ENCODE peak calls at places on chromosome 5, in five cellular contexts. G, Q, P, N and W are unnamed samples.

GRCh38 chr5:141868541-141868940 is 9.7 kb downstream of the PCDH1 start:
- DNase-seq in P (no peak), Q (no peak), G (no peak), N (no peak), W (no peak)

GRCh38 chr5:177457239-177458121 is 10.9 kb downstream of the PRR7 start:
- DNase-seq in G (peak; percentile 93), Q (peak; percentile 98), N (peak; percentile 93), P (peak; percentile 49), W (peak; percentile 99)

GRCh38 chr5:103587185-103587748 is 24.7 kb upstream of the NUDT12 start:
- DNase-seq in N (no peak), P (no peak), G (no peak), Q (peak; percentile 33), W (peak; percentile 49)

GRCh38 chr5:149466457-149466972 is 84.7 kb downstream of the CSNK1A1 start:
- DNase-seq in N (no peak), P (no peak), Q (peak; percentile 90), G (no peak), W (peak; percentile 89)

GRCh38 chr5:72141440-72142271 is 34.4 kb downstream of the MAP1B start:
- DNase-seq in Q (peak; percentile 98), N (peak; percentile 90), G (no peak), P (no peak), W (peak; percentile 89)

GRCh38 chr5:147072591-147072990 is 162.2 kb upstream of the STK32A start:
- DNase-seq in N (no peak), P (no peak), G (no peak), Q (no peak), W (no peak)

GRCh38 chr5:133729800-133730199 is 117.5 kb upstream of the FSTL4 start:
- DNase-seq in Q (no peak), P (no peak), G (no peak), N (no peak), W (no peak)

GRCh38 chr5:19616821-19617220 is 371.2 kb downstream of the CDH18 start:
- DNase-seq in G (no peak), P (no peak), N (no peak), Q (no peak), W (no peak)

GRCh38 chr5:136021016-136021405 is 7.8 kb upstream of the TGFBI start:
- DNase-seq in N (no peak), P (no peak), G (no peak), Q (peak; percentile 87), W (peak; percentile 84)

GRCh38 chr5:107916731-107917725 is 246.3 kb upstream of the EFNA5 start:
- DNase-seq in N (no peak), P (no peak), G (no peak), Q (no peak), W (no peak)

GRCh38 chr5:153276151-153276550 is 214.3 kb upstream of the GRIA1 start:
- DNase-seq in Q (peak; percentile 37), N (no peak), G (peak; percentile 76), P (no peak), W (peak; percentile 48)

GRCh38 chr5:14450055-14450524 is 131.5 kb upstream of the OTULINL start:
- DNase-seq in Q (peak; percentile 98), N (peak; percentile 51), P (no peak), G (no peak), W (peak; percentile 88)

GRCh38 chr5:994821-995220 is 13.8 kb upstream of the NKD2 start:
- DNase-seq in Q (no peak), P (no peak), N (no peak), G (peak; percentile 15), W (no peak)

GRCh38 chr5:172707285-172708182 is 63.5 kb downstream of the DUSP1 start:
- DNase-seq in N (peak; percentile 55), G (peak; percentile 61), Q (peak; percentile 87), P (no peak), W (peak; percentile 92)

GRCh38 chr5:98454904-98455303 is 318.6 kb upstream of the RGMB start:
- DNase-seq in N (peak; percentile 78), P (no peak), Q (peak; percentile 95), G (no peak), W (peak; percentile 99)

GRCh38 chr5:35012796-35013195 is 35.0 kb downstream of the AGXT2 start:
- DNase-seq in P (no peak), G (no peak), Q (no peak), N (no peak), W (no peak)

GRCh38 chr5:9265391-9266287 is 280.2 kb downstream of the SEMA5A start:
- DNase-seq in Q (peak; percentile 97), N (peak; percentile 91), P (no peak), G (peak; percentile 64), W (peak; percentile 95)

GRCh38 chr5:157166164-157166493 is at the start of gene GARIN3:
- DNase-seq in P (no peak), Q (no peak), G (no peak), N (no peak), W (no peak)

GRCh38 chr5:123809594-123810172 is 297.7 kb downstream of the CSNK1G3 start:
- DNase-seq in G (no peak), Q (no peak), N (no peak), P (no peak), W (no peak)

GRCh38 chr5:106269252-106269843 is 1401.4 kb downstream of the EFNA5 start:
- DNase-seq in P (no peak), N (no peak), G (no peak), Q (peak; percentile 38), W (peak; percentile 53)

GRCh38 chr5:61228691-61229280 is 66.5 kb upstream of the SMIM15 start:
- DNase-seq in G (no peak), P (no peak), Q (peak; percentile 25), N (no peak), W (peak; percentile 38)

GRCh38 chr5:10649518-10650410 is 85.9 kb downstream of the ANKRD33B start:
- DNase-seq in Q (peak; percentile 15), G (peak; percentile 61), N (no peak), P (no peak), W (no peak)

GRCh38 chr5:143515829-143516228 is 112.3 kb upstream of the NR3C1 start:
- DNase-seq in P (no peak), N (no peak), G (no peak), Q (peak; percentile 51), W (no peak)

GRCh38 chr5:81202652-81203051 is 30.5 kb upstream of the CKMT2 start:
- DNase-seq in N (no peak), G (no peak), Q (peak; percentile 6), P (no peak), W (no peak)

GRCh38 chr5:134846641-134846960 is 833 bp downstream of the C5orf24 start:
- DNase-seq in P (no peak), Q (peak; percentile 46), N (no peak), G (no peak), W (peak; percentile 43)

GRCh38 chr5:142810081-142810480 is 39.9 kb downstream of the ARHGAP26 start:
- DNase-seq in Q (no peak), P (no peak), G (no peak), N (no peak), W (no peak)

GRCh38 chr5:446864-447263 is 3.9 kb downstream of the EXOC3 start:
- DNase-seq in P (no peak), G (peak; percentile 13), N (peak; percentile 8), Q (peak; percentile 49), W (peak; percentile 73)

GRCh38 chr5:155148694-155149093 is 135.1 kb downstream of the KIF4B start:
- DNase-seq in N (no peak), P (no peak), Q (no peak), G (no peak), W (no peak)

GRCh38 chr5:15669826-15670225 is 169.8 kb downstream of the FBXL7 start:
- DNase-seq in G (no peak), P (no peak), N (no peak), Q (no peak), W (no peak)

GRCh38 chr5:10018211-10018610 is 231.5 kb downstream of the ATPSCKMT start:
- DNase-seq in N (no peak), G (no peak), Q (peak; percentile 66), P (no peak), W (peak; percentile 9)

GRCh38 chr5:17150498-17150897 is 66.9 kb upstream of the BASP1 start:
- DNase-seq in N (no peak), Q (no peak), P (no peak), G (no peak), W (no peak)

GRCh38 chr5:33892419-33893151 is 795 bp upstream of the ADAMTS12 start:
- DNase-seq in P (no peak), N (peak; percentile 94), G (no peak), Q (peak; percentile 95), W (peak; percentile 87)